ENCODE peak calls at places on chromosomes 3 and 15, in eight cellular contexts. One of them, this sample, is unnamed.

GRCh38 chr3:123352134-123352554 is 96.7 kb downstream of the ADCY5 start:
- DNase-seq in activated CD8-positive, alpha-beta memory T cell treated with anti-CD3 and anti-CD28 coated beads, Interleukin-2, amount 50 U/mL, for 4 hours: no peak
- DNase-seq in body of pancreas: peak; percentile 58
- DNase-seq in NCI-H1092: no peak
- DNase-seq in glomerular endothelial cell: no peak
- DNase-seq in CD8-positive, alpha-beta memory T cell: no peak
- DNase-seq in ovary: peak; percentile 28
- DNase-seq in T-helper 9 cell: no peak
- DNase-seq in this sample: no peak

GRCh38 chr15:55627730-55628368 is 39.7 kb upstream of the PYGO1 start:
- DNase-seq in activated CD8-positive, alpha-beta memory T cell treated with anti-CD3 and anti-CD28 coated beads, Interleukin-2, amount 50 U/mL, for 4 hours: no peak
- DNase-seq in body of pancreas: no peak
- DNase-seq in NCI-H1092: no peak
- DNase-seq in glomerular endothelial cell: peak; percentile 45
- DNase-seq in CD8-positive, alpha-beta memory T cell: no peak
- DNase-seq in ovary: no peak
- DNase-seq in T-helper 9 cell: no peak
- DNase-seq in this sample: no peak

GRCh38 chr3:72100626-72101187 is 315.8 kb upstream of the PROK2 start:
- DNase-seq in activated CD8-positive, alpha-beta memory T cell treated with anti-CD3 and anti-CD28 coated beads, Interleukin-2, amount 50 U/mL, for 4 hours: peak; percentile 70
- DNase-seq in body of pancreas: peak; percentile 48
- DNase-seq in NCI-H1092: peak; percentile 43
- DNase-seq in glomerular endothelial cell: no peak
- DNase-seq in CD8-positive, alpha-beta memory T cell: peak; percentile 41
- DNase-seq in ovary: peak; percentile 91
- DNase-seq in T-helper 9 cell: peak; percentile 71
- DNase-seq in this sample: peak; percentile 0

GRCh38 chr15:57667171-57667924 is 39.2 kb upstream of the POLR2M start:
- DNase-seq in activated CD8-positive, alpha-beta memory T cell treated with anti-CD3 and anti-CD28 coated beads, Interleukin-2, amount 50 U/mL, for 4 hours: no peak
- DNase-seq in body of pancreas: peak; percentile 32
- DNase-seq in NCI-H1092: no peak
- DNase-seq in glomerular endothelial cell: no peak
- DNase-seq in CD8-positive, alpha-beta memory T cell: no peak
- DNase-seq in ovary: no peak
- DNase-seq in T-helper 9 cell: no peak
- DNase-seq in this sample: no peak

GRCh38 chr15:47997170-47997569 is 123.6 kb upstream of the SLC24A5 start:
- DNase-seq in activated CD8-positive, alpha-beta memory T cell treated with anti-CD3 and anti-CD28 coated beads, Interleukin-2, amount 50 U/mL, for 4 hours: no peak
- DNase-seq in body of pancreas: no peak
- DNase-seq in NCI-H1092: no peak
- DNase-seq in glomerular endothelial cell: no peak
- DNase-seq in CD8-positive, alpha-beta memory T cell: no peak
- DNase-seq in ovary: no peak
- DNase-seq in T-helper 9 cell: no peak
- DNase-seq in this sample: no peak

GRCh38 chr3:153980252-153980590 is 141.0 kb upstream of the ARHGEF26 start:
- DNase-seq in activated CD8-positive, alpha-beta memory T cell treated with anti-CD3 and anti-CD28 coated beads, Interleukin-2, amount 50 U/mL, for 4 hours: no peak
- DNase-seq in body of pancreas: no peak
- DNase-seq in NCI-H1092: no peak
- DNase-seq in glomerular endothelial cell: no peak
- DNase-seq in CD8-positive, alpha-beta memory T cell: no peak
- DNase-seq in ovary: no peak
- DNase-seq in T-helper 9 cell: no peak
- DNase-seq in this sample: no peak

GRCh38 chr3:44920081-44920480 is 45.7 kb downstream of the TGM4 start:
- DNase-seq in activated CD8-positive, alpha-beta memory T cell treated with anti-CD3 and anti-CD28 coated beads, Interleukin-2, amount 50 U/mL, for 4 hours: no peak
- DNase-seq in body of pancreas: peak; percentile 18
- DNase-seq in NCI-H1092: no peak
- DNase-seq in glomerular endothelial cell: no peak
- DNase-seq in CD8-positive, alpha-beta memory T cell: no peak
- DNase-seq in ovary: no peak
- DNase-seq in T-helper 9 cell: no peak
- DNase-seq in this sample: no peak

GRCh38 chr3:47856669-47857068 is 53.7 kb downstream of the DHX30 start:
- DNase-seq in activated CD8-positive, alpha-beta memory T cell treated with anti-CD3 and anti-CD28 coated beads, Interleukin-2, amount 50 U/mL, for 4 hours: no peak
- DNase-seq in body of pancreas: no peak
- DNase-seq in NCI-H1092: no peak
- DNase-seq in glomerular endothelial cell: no peak
- DNase-seq in CD8-positive, alpha-beta memory T cell: no peak
- DNase-seq in ovary: peak; percentile 29
- DNase-seq in T-helper 9 cell: no peak
- DNase-seq in this sample: no peak

GRCh38 chr3:183540501-183541234 is 14.8 kb downstream of the KLHL6 start:
- DNase-seq in activated CD8-positive, alpha-beta memory T cell treated with anti-CD3 and anti-CD28 coated beads, Interleukin-2, amount 50 U/mL, for 4 hours: no peak
- DNase-seq in body of pancreas: no peak
- DNase-seq in NCI-H1092: no peak
- DNase-seq in glomerular endothelial cell: no peak
- DNase-seq in CD8-positive, alpha-beta memory T cell: no peak
- DNase-seq in ovary: no peak
- DNase-seq in T-helper 9 cell: no peak
- DNase-seq in this sample: no peak

GRCh38 chr15:84910928-84911623 is 26.6 kb downstream of the SLC28A1 start:
- DNase-seq in activated CD8-positive, alpha-beta memory T cell treated with anti-CD3 and anti-CD28 coated beads, Interleukin-2, amount 50 U/mL, for 4 hours: no peak
- DNase-seq in body of pancreas: no peak
- DNase-seq in NCI-H1092: no peak
- DNase-seq in glomerular endothelial cell: no peak
- DNase-seq in CD8-positive, alpha-beta memory T cell: no peak
- DNase-seq in ovary: no peak
- DNase-seq in T-helper 9 cell: no peak
- DNase-seq in this sample: no peak

GRCh38 chr3:133040696-133041523 is 2.7 kb downstream of the TMEM108 start:
- DNase-seq in activated CD8-positive, alpha-beta memory T cell treated with anti-CD3 and anti-CD28 coated beads, Interleukin-2, amount 50 U/mL, for 4 hours: no peak
- DNase-seq in body of pancreas: peak; percentile 75
- DNase-seq in NCI-H1092: peak; percentile 83
- DNase-seq in glomerular endothelial cell: peak; percentile 44
- DNase-seq in CD8-positive, alpha-beta memory T cell: no peak
- DNase-seq in ovary: peak; percentile 40
- DNase-seq in T-helper 9 cell: no peak
- DNase-seq in this sample: peak; percentile 80

GRCh38 chr3:27885641-27886040 is 163.5 kb upstream of the EOMES start:
- DNase-seq in activated CD8-positive, alpha-beta memory T cell treated with anti-CD3 and anti-CD28 coated beads, Interleukin-2, amount 50 U/mL, for 4 hours: no peak
- DNase-seq in body of pancreas: no peak
- DNase-seq in NCI-H1092: no peak
- DNase-seq in glomerular endothelial cell: no peak
- DNase-seq in CD8-positive, alpha-beta memory T cell: no peak
- DNase-seq in ovary: no peak
- DNase-seq in T-helper 9 cell: no peak
- DNase-seq in this sample: no peak

GRCh38 chr3:117019082-117019713 is 309.6 kb downstream of the TUSC7 start:
- DNase-seq in activated CD8-positive, alpha-beta memory T cell treated with anti-CD3 and anti-CD28 coated beads, Interleukin-2, amount 50 U/mL, for 4 hours: no peak
- DNase-seq in body of pancreas: peak; percentile 71
- DNase-seq in NCI-H1092: peak; percentile 66
- DNase-seq in glomerular endothelial cell: peak; percentile 27
- DNase-seq in CD8-positive, alpha-beta memory T cell: no peak
- DNase-seq in ovary: peak; percentile 47
- DNase-seq in T-helper 9 cell: no peak
- DNase-seq in this sample: peak; percentile 31

GRCh38 chr3:196620228-196620627 is 19.3 kb upstream of the NRROS start:
- DNase-seq in activated CD8-positive, alpha-beta memory T cell treated with anti-CD3 and anti-CD28 coated beads, Interleukin-2, amount 50 U/mL, for 4 hours: no peak
- DNase-seq in body of pancreas: no peak
- DNase-seq in NCI-H1092: no peak
- DNase-seq in glomerular endothelial cell: no peak
- DNase-seq in CD8-positive, alpha-beta memory T cell: no peak
- DNase-seq in ovary: no peak
- DNase-seq in T-helper 9 cell: no peak
- DNase-seq in this sample: no peak

This sample was measured in NCI-H1694.